ENCODE peak calls at places on chromosomes 4 and X, in five cellular contexts. One of them, this sample, is unnamed.

GRCh38 chr4:108372678-108373077 is 203.9 kb upstream of the LEF1 start:
- DNase-seq in Jurkat, Clone E6-1: peak
- DNase-seq in cardiac septum: no peak
- DNase-seq in stomach: no peak
- DNase-seq in astrocyte of the spinal cord: no peak
- DNase-seq in this sample: no peak

GRCh38 chr4:81180916-81181315 is 34.1 kb downstream of the PRKG2 start:
- DNase-seq in Jurkat, Clone E6-1: no peak
- DNase-seq in cardiac septum: no peak
- DNase-seq in stomach: no peak
- DNase-seq in astrocyte of the spinal cord: no peak
- DNase-seq in this sample: no peak

GRCh38 chrX:20829665-20830481 is 544.3 kb upstream of the CNKSR2 start:
- DNase-seq in Jurkat, Clone E6-1: no peak
- DNase-seq in cardiac septum: no peak
- DNase-seq in stomach: no peak
- DNase-seq in astrocyte of the spinal cord: peak
- DNase-seq in this sample: no peak

GRCh38 chr4:25928956-25929336 is 14.9 kb downstream of the SMIM20 start:
- DNase-seq in Jurkat, Clone E6-1: no peak
- DNase-seq in cardiac septum: no peak
- DNase-seq in stomach: no peak
- DNase-seq in astrocyte of the spinal cord: peak
- DNase-seq in this sample: no peak

GRCh38 chr4:7734651-7735260 is 204.9 kb downstream of the AFAP1 start:
- DNase-seq in Jurkat, Clone E6-1: no peak
- DNase-seq in cardiac septum: no peak
- DNase-seq in stomach: no peak
- DNase-seq in astrocyte of the spinal cord: no peak
- DNase-seq in this sample: no peak

GRCh38 chr4:12123709-12124108 is 695.0 kb upstream of the HS3ST1 start:
- DNase-seq in Jurkat, Clone E6-1: no peak
- DNase-seq in cardiac septum: no peak
- DNase-seq in stomach: no peak
- DNase-seq in astrocyte of the spinal cord: no peak
- DNase-seq in this sample: no peak

GRCh38 chr4:1325176-1325480 is 21.9 kb upstream of the UVSSA start:
- DNase-seq in Jurkat, Clone E6-1: no peak
- DNase-seq in cardiac septum: no peak
- DNase-seq in stomach: no peak
- DNase-seq in astrocyte of the spinal cord: no peak
- DNase-seq in this sample: no peak

GRCh38 chr4:116018831-116019230 is 905.4 kb upstream of the NDST4 start:
- DNase-seq in Jurkat, Clone E6-1: no peak
- DNase-seq in cardiac septum: no peak
- DNase-seq in stomach: no peak
- DNase-seq in astrocyte of the spinal cord: no peak
- DNase-seq in this sample: no peak

GRCh38 chrX:110021180-110022022 is 18.5 kb downstream of the TMEM164 start:
- DNase-seq in Jurkat, Clone E6-1: no peak
- DNase-seq in cardiac septum: no peak
- DNase-seq in stomach: no peak
- DNase-seq in astrocyte of the spinal cord: peak
- DNase-seq in this sample: no peak

This sample was measured in LoVo.